ENCODE peak calls at places on chromosomes 13 and 19, in six cellular contexts. One of them, this sample, is unnamed.
A peak's percentile ranks its signal among the peaks of the same experiment; 100 is the strongest.

GRCh38 chr13:44331912-44332840 is 41.4 kb upstream of the SERP2 start:
- DNase-seq in HepG2: no peak
- DNase-seq in GM12878: no peak
- DNase-seq in K562: no peak
- DNase-seq in GM12892: no peak
- DNase-seq in H1: no peak
- DNase-seq in this sample: no peak

GRCh38 chr19:45990113-45990728 is 5.0 kb upstream of the CCDC61 start:
- DNase-seq in H1: no peak
- DNase-seq in HepG2: no peak
- DNase-seq in GM12892: no peak
- DNase-seq in GM12878: no peak
- DNase-seq in K562: no peak
- DNase-seq in this sample: no peak

GRCh38 chr19:3073931-3074595 is 11.8 kb upstream of the TLE5 start:
- DNase-seq in HepG2: no peak
- DNase-seq in GM12878: no peak
- DNase-seq in H1: peak; percentile 53
- DNase-seq in K562: peak; percentile 28
- DNase-seq in GM12892: no peak
- DNase-seq in this sample: no peak

GRCh38 chr13:32850311-32851052 is 165.7 kb upstream of the KL start:
- DNase-seq in HepG2: no peak
- DNase-seq in GM12892: no peak
- DNase-seq in GM12878: no peak
- DNase-seq in H1: peak; percentile 19
- DNase-seq in K562: no peak
- DNase-seq in this sample: no peak

GRCh38 chr19:679418-680286 is 3.5 kb downstream of the FSTL3 start:
- DNase-seq in K562: peak; percentile 68
- DNase-seq in HepG2: no peak
- DNase-seq in H1: no peak
- DNase-seq in GM12878: no peak
- DNase-seq in GM12892: peak; percentile 62
- DNase-seq in this sample: no peak

GRCh38 chr19:2507109-2507508 is 31.2 kb downstream of the GADD45B start:
- DNase-seq in GM12892: no peak
- DNase-seq in GM12878: no peak
- DNase-seq in K562: no peak
- DNase-seq in HepG2: peak; percentile 92
- DNase-seq in H1: no peak
- DNase-seq in this sample: no peak

GRCh38 chr13:49441846-49442245 is 2.0 kb downstream of the CAB39L start:
- DNase-seq in HepG2: no peak
- DNase-seq in GM12878: no peak
- DNase-seq in GM12892: no peak
- DNase-seq in K562: no peak
- DNase-seq in H1: no peak
- DNase-seq in this sample: no peak

GRCh38 chr13:61470801-61471200 is 55.2 kb upstream of the PCDH20 start:
- DNase-seq in GM12878: no peak
- DNase-seq in HepG2: no peak
- DNase-seq in H1: no peak
- DNase-seq in GM12892: no peak
- DNase-seq in K562: no peak
- DNase-seq in this sample: no peak

GRCh38 chr19:35248310-35249145 is at the start of gene LSR:
- DNase-seq in GM12892: peak; percentile 97
- DNase-seq in K562: peak; percentile 95
- DNase-seq in GM12878: peak; percentile 70
- DNase-seq in HepG2: peak; percentile 89
- DNase-seq in H1: peak; percentile 93
- DNase-seq in this sample: peak; percentile 94

GRCh38 chr19:4042064-4042730 is 24.5 kb downstream of the ZBTB7A start:
- DNase-seq in GM12878: no peak
- DNase-seq in HepG2: no peak
- DNase-seq in K562: no peak
- DNase-seq in H1: no peak
- DNase-seq in GM12892: no peak
- DNase-seq in this sample: no peak

GRCh38 chr19:49533551-49534488 is 6.0 kb downstream of the RCN3 start:
- DNase-seq in H1: peak; percentile 96
- DNase-seq in GM12892: peak; percentile 69
- DNase-seq in GM12878: peak; percentile 19
- DNase-seq in K562: peak; percentile 86
- DNase-seq in HepG2: no peak
- DNase-seq in this sample: peak; percentile 71

GRCh38 chr19:15292847-15293582 is 39.3 kb downstream of the BRD4 start:
- DNase-seq in GM12892: no peak
- DNase-seq in HepG2: no peak
- DNase-seq in H1: no peak
- DNase-seq in K562: no peak
- DNase-seq in GM12878: no peak
- DNase-seq in this sample: no peak

GRCh38 chr19:32498641-32499200 is 82.3 kb upstream of the PDCD5 start:
- DNase-seq in K562: no peak
- DNase-seq in GM12892: no peak
- DNase-seq in HepG2: no peak
- DNase-seq in H1: no peak
- DNase-seq in GM12878: no peak
- DNase-seq in this sample: no peak

GRCh38 chr19:16229322-16229641 is 31.6 kb downstream of the AP1M1 start:
- DNase-seq in K562: no peak
- DNase-seq in H1: no peak
- DNase-seq in GM12878: no peak
- DNase-seq in HepG2: no peak
- DNase-seq in GM12892: no peak
- DNase-seq in this sample: no peak

GRCh38 chr13:32309812-32310706 is 5.1 kb downstream of the ZAR1L start:
- DNase-seq in GM12892: no peak
- DNase-seq in HepG2: peak; percentile 65
- DNase-seq in K562: peak; percentile 15
- DNase-seq in GM12878: no peak
- DNase-seq in H1: peak; percentile 47
- DNase-seq in this sample: peak; percentile 16

GRCh38 chr13:72820156-72820897 is 38.4 kb downstream of the PIBF1 start:
- DNase-seq in H1: no peak
- DNase-seq in GM12878: no peak
- DNase-seq in K562: no peak
- DNase-seq in HepG2: no peak
- DNase-seq in GM12892: no peak
- DNase-seq in this sample: no peak

GRCh38 chr19:42323852-42324654 is 1.4 kb upstream of the MEGF8 start:
- DNase-seq in GM12878: no peak
- DNase-seq in H1: peak; percentile 72
- DNase-seq in K562: no peak
- DNase-seq in HepG2: no peak
- DNase-seq in GM12892: no peak
- DNase-seq in this sample: no peak

GRCh38 chr13:28534210-28534609 is 39.3 kb upstream of the FLT1 start:
- DNase-seq in K562: no peak
- DNase-seq in HepG2: no peak
- DNase-seq in GM12878: no peak
- DNase-seq in GM12892: no peak
- DNase-seq in H1: no peak
- DNase-seq in this sample: no peak

GRCh38 chr13:24921881-24922280 is 157.9 kb downstream of the RNF17 start:
- DNase-seq in H1: no peak
- DNase-seq in GM12892: no peak
- DNase-seq in HepG2: no peak
- DNase-seq in GM12878: no peak
- DNase-seq in K562: no peak
- DNase-seq in this sample: no peak

GRCh38 chr13:99467764-99468163 is 33.5 kb upstream of the TM9SF2 start:
- DNase-seq in GM12892: no peak
- DNase-seq in K562: no peak
- DNase-seq in GM12878: no peak
- DNase-seq in H1: no peak
- DNase-seq in HepG2: no peak
- DNase-seq in this sample: no peak

GRCh38 chr13:72412481-72412880 is 314.9 kb downstream of the MZT1 start:
- DNase-seq in GM12878: no peak
- DNase-seq in H1: no peak
- DNase-seq in K562: no peak
- DNase-seq in HepG2: no peak
- DNase-seq in GM12892: no peak
- DNase-seq in this sample: no peak

GRCh38 chr13:41614671-41615519 is 157.5 kb downstream of the RGCC start:
- DNase-seq in H1: no peak
- DNase-seq in GM12878: no peak
- DNase-seq in HepG2: no peak
- DNase-seq in GM12892: no peak
- DNase-seq in K562: no peak
- DNase-seq in this sample: no peak

GRCh38 chr13:50831510-50831909 is 12.0 kb downstream of the DLEU7 start:
- DNase-seq in H1: no peak
- DNase-seq in HepG2: no peak
- DNase-seq in GM12878: no peak
- DNase-seq in K562: no peak
- DNase-seq in GM12892: no peak
- DNase-seq in this sample: no peak

GRCh38 chr19:47096721-47097120 is 16.9 kb downstream of the ZC3H4 start:
- DNase-seq in GM12878: no peak
- DNase-seq in K562: no peak
- DNase-seq in HepG2: no peak
- DNase-seq in GM12892: no peak
- DNase-seq in H1: no peak
- DNase-seq in this sample: no peak

GRCh38 chr13:96652506-96652905 is 341.8 kb downstream of the OXGR1 start:
- DNase-seq in H1: no peak
- DNase-seq in HepG2: no peak
- DNase-seq in GM12892: no peak
- DNase-seq in K562: no peak
- DNase-seq in GM12878: no peak
- DNase-seq in this sample: no peak

GRCh38 chr19:48632692-48633147 is 4.5 kb downstream of the DBP start:
- DNase-seq in HepG2: no peak
- DNase-seq in GM12892: no peak
- DNase-seq in K562: no peak
- DNase-seq in GM12878: no peak
- DNase-seq in H1: no peak
- DNase-seq in this sample: no peak

GRCh38 chr19:497476-497860 is 1.2 kb downstream of the MADCAM1 start:
- DNase-seq in HepG2: no peak
- DNase-seq in GM12892: no peak
- DNase-seq in GM12878: no peak
- DNase-seq in H1: peak; percentile 60
- DNase-seq in K562: no peak
- DNase-seq in this sample: no peak

DNA sequence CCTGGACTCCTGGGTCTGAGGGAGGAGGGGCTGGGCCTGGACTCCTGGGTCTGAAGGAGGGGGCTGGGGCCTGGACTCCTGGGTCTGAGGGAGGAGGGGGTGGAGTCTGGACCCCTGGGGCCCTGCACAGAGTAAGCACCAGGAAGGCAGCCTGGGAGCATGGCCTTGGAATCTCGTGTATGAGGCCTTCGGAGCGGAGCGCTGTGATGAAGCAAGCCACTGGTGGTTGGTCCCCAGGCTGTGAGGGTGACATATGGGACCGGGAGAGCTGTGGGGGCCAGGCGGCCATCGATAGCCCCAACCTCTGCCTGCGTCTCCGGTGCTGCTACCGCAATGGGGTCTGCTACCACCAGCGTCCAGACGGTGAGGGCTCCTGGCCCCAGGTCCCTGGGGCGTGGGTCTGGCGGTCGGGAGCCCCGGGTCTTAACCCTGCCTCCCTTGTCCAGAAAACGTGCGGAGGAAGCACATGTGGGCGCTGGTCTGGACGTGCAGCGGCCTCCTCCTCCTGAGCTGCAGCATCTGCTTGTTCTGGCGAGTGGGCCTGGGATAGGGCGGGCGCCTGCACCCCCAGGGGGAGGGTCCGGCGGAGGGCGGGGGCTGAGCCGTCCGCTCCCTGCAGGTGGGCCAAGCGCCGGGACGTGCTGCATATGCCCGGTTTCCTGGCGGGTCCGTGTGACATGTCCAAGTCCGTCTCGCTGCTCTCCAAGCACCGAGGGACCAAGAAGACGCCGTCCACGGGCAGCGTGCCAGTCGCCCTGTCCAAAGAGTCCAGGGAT is 918 bp downstream of the TMEM190 start:
- DNase-seq in GM12892: no peak
- DNase-seq in GM12878: no peak
- DNase-seq in HepG2: peak; percentile 52
- DNase-seq in H1: peak; percentile 72
- DNase-seq in K562: no peak
- DNase-seq in this sample: no peak
- TF ChIP-seq POLR2AphosphoS5 in GM12892: no peak
- TF ChIP-seq POLR2AphosphoS5 in GM12878: no peak
- TF ChIP-seq POLR2AphosphoS5 in HepG2: no peak
- TF ChIP-seq POLR2AphosphoS5 in H1: no peak
- TF ChIP-seq POLR2AphosphoS5 in K562: no peak
- TF ChIP-seq POLR2AphosphoS5 in this sample: no peak

DNA sequence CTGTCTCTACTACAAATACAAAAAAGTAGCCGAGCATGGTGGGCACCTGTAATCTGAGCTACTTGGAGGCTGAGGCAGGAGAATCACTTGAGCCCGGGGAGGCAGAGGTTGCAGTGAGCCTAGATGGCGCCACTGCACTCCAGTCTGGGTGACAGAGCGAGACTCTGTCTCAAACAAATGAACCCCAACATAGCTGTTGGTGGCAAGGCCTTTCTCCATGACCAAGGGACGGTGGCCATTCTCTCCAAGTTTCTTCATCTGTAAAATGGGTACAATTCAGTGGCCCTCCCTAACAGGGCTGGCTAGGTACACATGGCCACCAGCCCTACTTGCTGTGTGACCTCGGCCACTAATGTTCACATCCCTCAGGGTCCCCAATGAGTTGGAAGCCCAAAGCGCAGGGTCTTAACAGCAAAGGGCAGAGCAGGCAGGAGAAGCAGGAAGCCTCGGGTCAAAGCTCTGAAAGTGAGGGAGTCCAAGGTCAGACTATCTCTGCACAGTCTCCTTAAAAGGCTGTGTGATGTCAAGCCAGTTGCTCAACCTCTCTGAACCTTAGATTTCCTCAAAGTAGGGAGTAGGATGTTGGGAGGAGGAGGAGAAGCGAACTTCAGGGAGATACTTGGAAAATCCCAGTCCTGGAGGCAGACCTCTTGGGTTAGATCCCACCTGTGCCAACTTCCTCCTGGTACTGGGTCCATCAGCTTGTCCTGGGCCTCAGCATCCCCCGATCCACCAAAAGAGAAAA is 2.7 kb downstream of the JUND start:
- DNase-seq in H1: no peak
- DNase-seq in GM12878: no peak
- DNase-seq in K562: no peak
- DNase-seq in GM12892: no peak
- DNase-seq in HepG2: no peak
- DNase-seq in this sample: no peak
- TF ChIP-seq POLR2A in H1: peak; percentile 52
- TF ChIP-seq POLR2A in GM12878: peak; percentile 57
- TF ChIP-seq POLR2A in K562: peak; percentile 32
- TF ChIP-seq POLR2A in GM12892: no peak
- TF ChIP-seq POLR2A in HepG2: peak; percentile 12
- TF ChIP-seq POLR2A in this sample: peak; percentile 12

GRCh38 chr19:6233051-6233826 is 46.5 kb downstream of the MLLT1 start:
- DNase-seq in H1: no peak
- DNase-seq in HepG2: no peak
- DNase-seq in GM12878: no peak
- DNase-seq in GM12892: no peak
- DNase-seq in K562: no peak
- DNase-seq in this sample: peak; percentile 13
- TF ChIP-seq TAF1 in H1: no peak
- TF ChIP-seq TAF1 in HepG2: no peak
- TF ChIP-seq TAF1 in GM12878: no peak
- TF ChIP-seq TAF1 in GM12892: no peak
- TF ChIP-seq TAF1 in K562: no peak
- TF ChIP-seq TAF1 in this sample: no peak

GRCh38 chr13:54492995-54493394 is 1464.4 kb downstream of the OLFM4 start:
- DNase-seq in HepG2: no peak
- DNase-seq in K562: no peak
- DNase-seq in H1: no peak
- DNase-seq in GM12892: no peak
- DNase-seq in GM12878: no peak
- DNase-seq in this sample: no peak
- TF ChIP-seq POLR2AphosphoS5 in HepG2: no peak
- TF ChIP-seq POLR2AphosphoS5 in K562: no peak
- TF ChIP-seq POLR2AphosphoS5 in H1: no peak
- TF ChIP-seq POLR2AphosphoS5 in GM12892: no peak
- TF ChIP-seq POLR2AphosphoS5 in GM12878: no peak
- TF ChIP-seq POLR2AphosphoS5 in this sample: no peak